ENCODE peak calls at places on chromosomes 12 and 14, in five cellular contexts. O is ureter, Q is smooth muscle cell of the brain vasculature, T is RWPE1, F is lower lobe of right lung. I is an unnamed sample.

GRCh38 chr14:99234366-99234765 is 37.6 kb downstream of the BCL11B start:
- DNase-seq in O (no peak), Q (no peak), T (no peak), F (no peak), I (no peak)

GRCh38 chr14:101471723-101472517 is 89.4 kb upstream of the DIO3 start:
- DNase-seq in O (peak; percentile 32), Q (no peak), T (no peak), F (no peak), I (no peak)

GRCh38 chr14:99667821-99668220 is 16.3 kb upstream of the CYP46A1 start:
- DNase-seq in O (no peak), Q (no peak), T (no peak), F (no peak), I (no peak)

GRCh38 chr14:101469382-101470251 is 91.7 kb upstream of the DIO3 start:
- DNase-seq in O (peak; percentile 18), Q (no peak), T (no peak), F (no peak), I (no peak)

GRCh38 chr12:120225852-120226640 is 25.1 kb upstream of the RPLP0 start:
- DNase-seq in O (peak; percentile 76), Q (no peak), T (no peak), F (peak; percentile 85), I (no peak)

GRCh38 chr12:4037747-4038312 is 164.6 kb upstream of the PARP11 start:
- DNase-seq in O (no peak), Q (peak; percentile 12), T (peak; percentile 39), F (no peak), I (no peak)

GRCh38 chr14:77738559-77739250 is 22.3 kb downstream of the SNW1 start:
- DNase-seq in O (no peak), Q (no peak), T (no peak), F (no peak), I (no peak)

GRCh38 chr12:53067074-53067992 is 11.9 kb downstream of the SPRYD3 start:
- DNase-seq in O (no peak), Q (no peak), T (no peak), F (no peak), I (no peak)

GRCh38 chr12:58563621-58564020 is 356.7 kb downstream of the LRIG3 start:
- DNase-seq in O (no peak), Q (no peak), T (no peak), F (no peak), I (no peak)

I was measured in Panc1.